ENCODE peak calls at places on chromosomes 4 and X, in eight cellular contexts. X is activated T-helper 1 cell treated with Interleukin-2 at 50 U/mL for 16 hours, Y is NCI-H510A, A is fibroblast of mammary gland, V is DMS 273 treated with DMSO at 0.1 percent for 48 hours, J is B cell, T is SK-N-SH, C is heart right ventricle. Z is an unnamed sample.

GRCh38 chr4:92599044-92599443 is 295.3 kb downstream of the GRID2 start:
- DNase-seq in J (no peak), C (no peak), A (no peak), X (no peak), V (no peak), T (no peak), Y (no peak), Z (no peak)

GRCh38 chr4:75545526-75545925 is 10.3 kb upstream of the ODAPH start:
- DNase-seq in Y (no peak), J (no peak), C (no peak), V (no peak), A (peak), X (no peak), T (no peak), Z (no peak)

GRCh38 chr4:73528171-73528570 is 46.6 kb downstream of the AFM start:
- DNase-seq in C (no peak), J (no peak), Y (no peak), X (no peak), A (no peak), V (no peak), T (no peak), Z (no peak)

GRCh38 chrX:106903291-106903820 is at the start of gene RIPPLY1:
- DNase-seq in J (no peak), A (no peak), C (no peak), V (no peak), T (no peak), Y (no peak), X (no peak), Z (no peak)

GRCh38 chrX:130799393-130799792 is 103.6 kb downstream of the ENOX2 start:
- DNase-seq in Y (no peak), T (no peak), V (no peak), J (no peak), X (no peak), C (no peak), A (peak), Z (no peak)

GRCh38 chr4:141636771-141637460 is 533 bp downstream of the IL15 start:
- DNase-seq in T (peak), J (peak), C (peak), Y (no peak), X (peak), A (peak), V (no peak), Z (peak)

GRCh38 chrX:40156472-40157227 is 58.9 kb upstream of the BCOR start:
- DNase-seq in X (no peak), A (no peak), C (no peak), T (no peak), Y (no peak), V (no peak), J (no peak), Z (no peak)

GRCh38 chr4:174317531-174317930 is 33.8 kb downstream of the CEP44 start:
- DNase-seq in C (no peak), X (no peak), V (no peak), A (peak), T (no peak), Y (no peak), J (no peak), Z (no peak)

GRCh38 chrX:42696551-42697129 is 81.3 kb downstream of the PPP1R2C start:
- DNase-seq in J (no peak), X (no peak), C (no peak), V (no peak), Y (no peak), T (no peak), A (no peak), Z (no peak)

GRCh38 chr4:173413043-173413442 is 14.1 kb upstream of the SCRG1 start:
- DNase-seq in C (no peak), T (no peak), A (peak), J (no peak), V (no peak), Y (no peak), X (no peak), Z (no peak)

GRCh38 chr4:104494161-104494560 is 533 bp downstream of the CXXC4 start:
- DNase-seq in T (no peak), V (no peak), A (no peak), Y (no peak), C (no peak), X (no peak), J (no peak), Z (no peak)

GRCh38 chr4:56701644-56702043 is 20.5 kb upstream of the HOPX start:
- DNase-seq in A (no peak), J (no peak), X (no peak), T (no peak), V (no peak), Y (no peak), C (no peak), Z (no peak)

GRCh38 chr4:185441479-185441878 is 15.7 kb upstream of the UFSP2 start:
- DNase-seq in C (no peak), J (no peak), Y (no peak), V (no peak), A (no peak), T (no peak), X (no peak), Z (no peak)

GRCh38 chr4:105698607-105699006 is 9.9 kb downstream of the INTS12 start:
- DNase-seq in V (no peak), X (no peak), J (no peak), C (no peak), A (no peak), T (no peak), Y (no peak), Z (no peak)

GRCh38 chrX:23959781-23960180 is 52.0 kb downstream of the CXorf58 start:
- DNase-seq in J (no peak), X (no peak), C (no peak), V (no peak), A (no peak), T (no peak), Y (no peak), Z (no peak)

GRCh38 chr4:180234730-180235129 is 2008.5 kb upstream of the TENM3 start:
- DNase-seq in Y (no peak), X (no peak), T (no peak), J (no peak), C (no peak), A (no peak), V (no peak), Z (no peak)

Z was measured in uterus.